ENCODE peak calls at places on chromosomes 5 and 9, in five cellular contexts. S is fibroblast of lung, K is right atrium auricular region, W is esophagus squamous epithelium, E is astrocyte. T is an unnamed sample. For H3K36me3, the result is how much of the 10 kb centered on the place peaks cover.

GRCh38 chr5:134555889-134556311 is 30.4 kb downstream of the JADE2 start:
- DNase-seq in S (peak), K (no peak), W (no peak), E (peak), T (peak)

GRCh38 chr9:105064248-105065118 is 136.5 kb upstream of the ABCA1 start:
- DNase-seq in S (peak), K (peak), W (peak), E (peak), T (peak)

GRCh38 chr5:10424124-10424731 is 17.5 kb upstream of the ROPN1L start:
- DNase-seq in S (peak), K (no peak), W (no peak), E (peak), T (peak)

GRCh38 chr5:10489810-10490426 is 48.2 kb downstream of the ROPN1L start:
- DNase-seq in S (peak), K (no peak), W (no peak), E (no peak), T (no peak)

GRCh38 chr5:89827960-89828359 is 581.6 kb downstream of the CETN3 start:
- DNase-seq in S (no peak), K (no peak), W (no peak), E (no peak), T (no peak)

GRCh38 chr5:95759634-95760033 is 28.5 kb downstream of the RHOBTB3 start:
- DNase-seq in S (peak), K (no peak), W (no peak), E (peak), T (no peak)

GRCh38 chr5:501040-501832 is 23.0 kb downstream of the SLC9A3 start:
- DNase-seq in S (no peak), K (no peak), W (no peak), E (no peak), T (no peak)

GRCh38 chr5:124065508-124065907 is 553.5 kb downstream of the CSNK1G3 start:
- DNase-seq in S (no peak), K (no peak), W (no peak), E (no peak), T (no peak)

GRCh38 chr9:92706218-92706940 is 36.4 kb upstream of the IPPK start:
- DNase-seq in S (no peak), K (peak), W (no peak), E (no peak), T (peak)

GRCh38 chr5:115415143-115415491 is 118.7 kb upstream of the CCDC112 start:
- DNase-seq in S (peak), K (no peak), W (no peak), E (peak), T (no peak)

GRCh38 chr5:160271396-160271795 is 41.0 kb downstream of the CCNJL start:
- DNase-seq in S (no peak), K (no peak), W (no peak), E (no peak), T (peak)

GRCh38 chr5:136195971-136196577 is 3.1 kb upstream of the SMIM32 start:
- DNase-seq in S (no peak), K (peak), W (no peak), E (peak), T (no peak)

GRCh38 chr5:41290810-41291209 is 77.5 kb upstream of the C6 start:
- DNase-seq in S (no peak), K (no peak), W (no peak), E (no peak), T (no peak)

GRCh38 chr5:136404616-136405015 is 39.3 kb upstream of the TRPC7 start:
- DNase-seq in S (no peak), K (no peak), W (no peak), E (no peak), T (no peak)

GRCh38 chr5:67343835-67344234 is 147.2 kb upstream of the CD180 start:
- DNase-seq in S (no peak), K (no peak), W (no peak), E (no peak), T (no peak)
- H3K36me3 ChIP-seq in S (under half), K (under half), W (under half), E (under half), T (under half)

DNA sequence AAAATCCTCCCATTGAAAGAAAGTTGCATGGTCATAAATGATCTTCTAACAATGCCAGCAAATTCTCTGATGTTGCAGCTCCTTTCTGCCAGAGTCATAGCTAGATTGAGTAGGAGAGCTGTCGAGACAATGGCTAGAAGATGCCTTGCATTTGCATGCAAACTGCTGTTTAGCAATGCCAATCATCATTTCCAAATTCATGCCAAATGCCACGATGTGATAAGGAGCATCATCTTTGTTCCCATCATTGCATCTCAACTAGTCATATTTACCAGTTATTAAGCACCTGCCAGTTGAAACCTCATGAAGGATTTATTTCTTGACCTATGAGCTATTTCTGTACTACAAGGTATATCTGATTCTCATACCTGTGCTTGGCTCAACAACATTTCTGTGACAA is 246.4 kb upstream of the PIK3R1 start:
- DNase-seq in S (no peak), K (no peak), W (no peak), E (no peak), T (no peak)
- H3K36me3 ChIP-seq in S (under half), K (under half), W (under half), E (under half), T (under half)

GRCh38 chr5:154861946-154862345 is 3.5 kb downstream of the CNOT8 start:
- DNase-seq in S (no peak), K (no peak), W (no peak), E (no peak), T (no peak)
- H3K36me3 ChIP-seq in S (under half), K (under half), W (under half), E (under half), T (under half)

GRCh38 chr9:131080589-131080988 is 15.7 kb upstream of the AIF1L start:
- DNase-seq in S (no peak), K (no peak), W (no peak), E (no peak), T (no peak)
- H3K36me3 ChIP-seq in S (under half), K (under half), W (under half), E (under half), T (under half)

GRCh38 chr9:128629852-128630545 is 26.6 kb downstream of the DYNC2I2 start:
- DNase-seq in S (no peak), K (no peak), W (no peak), E (no peak), T (no peak)
- H3K36me3 ChIP-seq in S (half or more), K (half or more), W (half or more), E (half or more), T (half or more)

T was measured in DND-41.